ENCODE peak calls at places on chromosome 1, in nine cellular contexts. C is adrenal gland, R is heart left ventricle, B is A549, K is HFF-Myc, Z is astrocyte of the cerebellum, O is lung, L is lower lobe of right lung, Y is progenitor cell of endocrine pancreas. I is an unnamed sample.

GRCh38 chr1:85616011-85616705 is 35.6 kb downstream of the CCN1 start:
- DNase-seq in C (peak; percentile 34), R (no peak), B (no peak), K (no peak), Z (no peak), O (no peak), L (no peak), Y (no peak), I (no peak)

GRCh38 chr1:20883766-20884165 is 96.7 kb upstream of the HP1BP3 start:
- DNase-seq in C (no peak), R (no peak), B (no peak), K (no peak), Z (no peak), O (no peak), L (no peak), Y (no peak), I (no peak)

GRCh38 chr1:206029484-206029883 is 5.8 kb upstream of the CTSE start:
- DNase-seq in C (no peak), R (peak; percentile 39), B (no peak), K (no peak), Z (no peak), O (peak; percentile 75), L (peak; percentile 66), Y (no peak), I (no peak)

GRCh38 chr1:109113787-109114568 is at the start of gene ELAPOR1:
- DNase-seq in C (peak; percentile 38), R (peak; percentile 50), B (no peak), K (no peak), Z (no peak), O (peak; percentile 62), L (peak; percentile 79), Y (no peak), I (peak; percentile 57)

GRCh38 chr1:108521990-108522393 is 37.9 kb upstream of the EEIG2 start:
- DNase-seq in C (no peak), R (no peak), B (no peak), K (no peak), Z (no peak), O (no peak), L (no peak), Y (no peak), I (no peak)

GRCh38 chr1:113192980-113193379 is 120.0 kb downstream of the LRIG2 start:
- DNase-seq in C (no peak), R (no peak), B (no peak), K (no peak), Z (no peak), O (no peak), L (no peak), Y (no peak), I (no peak)

GRCh38 chr1:221751267-221751887 is 9.5 kb upstream of the DUSP10 start:
- DNase-seq in C (no peak), R (no peak), B (no peak), K (no peak), Z (no peak), O (no peak), L (no peak), Y (no peak), I (no peak)

GRCh38 chr1:93081716-93082115 is 2.6 kb downstream of the MTF2 start:
- DNase-seq in C (no peak), R (no peak), B (no peak), K (peak; percentile 41), Z (peak; percentile 81), O (no peak), L (no peak), Y (no peak), I (no peak)

GRCh38 chr1:12490547-12491142 is 127.4 kb downstream of the DHRS3 start:
- DNase-seq in C (no peak), R (no peak), B (peak; percentile 56), K (no peak), Z (no peak), O (no peak), L (no peak), Y (no peak), I (no peak)

GRCh38 chr1:115440733-115441132 is 102.7 kb upstream of the NGF start:
- DNase-seq in C (no peak), R (no peak), B (no peak), K (no peak), Z (no peak), O (no peak), L (no peak), Y (no peak), I (no peak)

GRCh38 chr1:101122452-101123166 is 97.0 kb upstream of the DPH5 start:
- DNase-seq in C (no peak), R (no peak), B (no peak), K (no peak), Z (no peak), O (no peak), L (no peak), Y (no peak), I (no peak)

GRCh38 chr1:77282866-77283539 is 1.2 kb downstream of the AK5 start:
- DNase-seq in C (no peak), R (no peak), B (no peak), K (no peak), Z (no peak), O (no peak), L (no peak), Y (peak; percentile 12), I (no peak)

GRCh38 chr1:114322726-114323125 is 169.1 kb upstream of the SYT6 start:
- DNase-seq in C (no peak), R (no peak), B (no peak), K (no peak), Z (no peak), O (no peak), L (no peak), Y (no peak), I (no peak)

GRCh38 chr1:107862064-107862463 is 102.9 kb downstream of the VAV3 start:
- DNase-seq in C (no peak), R (no peak), B (no peak), K (no peak), Z (no peak), O (no peak), L (no peak), Y (no peak), I (no peak)

GRCh38 chr1:161162806-161163205 is 3.4 kb upstream of the PPOX start:
- DNase-seq in C (no peak), R (no peak), B (no peak), K (no peak), Z (no peak), O (no peak), L (no peak), Y (no peak), I (no peak)

GRCh38 chr1:97740891-97741290 is 179.9 kb downstream of the DPYD start:
- DNase-seq in C (no peak), R (no peak), B (no peak), K (no peak), Z (no peak), O (no peak), L (no peak), Y (no peak), I (no peak)

GRCh38 chr1:231040019-231040799 is at the start of gene FAM89A:
- DNase-seq in C (peak; percentile 72), R (peak; percentile 59), B (peak; percentile 46), K (no peak), Z (no peak), O (no peak), L (peak; percentile 74), Y (peak; percentile 53), I (peak; percentile 70)

GRCh38 chr1:154856049-154856448 is 14.0 kb downstream of the KCNN3 start:
- DNase-seq in C (no peak), R (no peak), B (no peak), K (no peak), Z (no peak), O (no peak), L (no peak), Y (no peak), I (no peak)

DNA sequence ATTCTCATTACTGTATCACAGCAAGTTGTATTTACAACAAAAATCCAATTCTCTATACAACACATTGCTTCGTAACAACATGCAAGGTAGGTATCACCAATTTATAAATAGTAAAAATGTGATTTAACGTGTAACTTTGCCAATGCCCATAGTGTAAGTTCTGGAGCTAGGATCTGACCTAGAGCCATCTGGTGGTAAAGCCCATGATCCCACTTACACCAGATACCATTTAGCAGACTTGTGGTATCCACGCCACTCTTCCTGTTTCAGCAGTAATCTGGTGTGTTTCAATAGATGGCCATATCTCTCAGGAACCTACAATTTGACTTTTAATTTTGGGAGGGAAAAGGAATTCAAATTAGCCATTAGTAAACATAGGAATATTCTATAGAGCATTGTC is 10.2 kb downstream of the SETSIP start:
- DNase-seq in C (no peak), R (no peak), B (peak; percentile 19), K (no peak), Z (no peak), O (no peak), L (no peak), Y (no peak), I (no peak)
- TF ChIP-seq CTCF in C (no peak), R (no peak), B (no peak), K (peak; percentile 12), Z (no peak), O (no peak), L (no peak), Y (no peak), I (no peak)

GRCh38 chr1:168110896-168111545 is 25.7 kb downstream of the GPR161 start:
- DNase-seq in C (no peak), R (no peak), B (no peak), K (no peak), Z (no peak), O (no peak), L (no peak), Y (no peak), I (no peak)
- TF ChIP-seq CTCF in C (no peak), R (no peak), B (no peak), K (no peak), Z (no peak), O (no peak), L (no peak), Y (no peak), I (no peak)

GRCh38 chr1:57079454-57080157 is 113.8 kb upstream of the C8B start:
- DNase-seq in C (no peak), R (no peak), B (peak; percentile 2), K (no peak), Z (no peak), O (no peak), L (no peak), Y (no peak), I (no peak)
- TF ChIP-seq CTCF in C (no peak), R (no peak), B (peak; percentile 15), K (peak; percentile 45), Z (no peak), O (no peak), L (no peak), Y (peak; percentile 41), I (no peak)

DNA sequence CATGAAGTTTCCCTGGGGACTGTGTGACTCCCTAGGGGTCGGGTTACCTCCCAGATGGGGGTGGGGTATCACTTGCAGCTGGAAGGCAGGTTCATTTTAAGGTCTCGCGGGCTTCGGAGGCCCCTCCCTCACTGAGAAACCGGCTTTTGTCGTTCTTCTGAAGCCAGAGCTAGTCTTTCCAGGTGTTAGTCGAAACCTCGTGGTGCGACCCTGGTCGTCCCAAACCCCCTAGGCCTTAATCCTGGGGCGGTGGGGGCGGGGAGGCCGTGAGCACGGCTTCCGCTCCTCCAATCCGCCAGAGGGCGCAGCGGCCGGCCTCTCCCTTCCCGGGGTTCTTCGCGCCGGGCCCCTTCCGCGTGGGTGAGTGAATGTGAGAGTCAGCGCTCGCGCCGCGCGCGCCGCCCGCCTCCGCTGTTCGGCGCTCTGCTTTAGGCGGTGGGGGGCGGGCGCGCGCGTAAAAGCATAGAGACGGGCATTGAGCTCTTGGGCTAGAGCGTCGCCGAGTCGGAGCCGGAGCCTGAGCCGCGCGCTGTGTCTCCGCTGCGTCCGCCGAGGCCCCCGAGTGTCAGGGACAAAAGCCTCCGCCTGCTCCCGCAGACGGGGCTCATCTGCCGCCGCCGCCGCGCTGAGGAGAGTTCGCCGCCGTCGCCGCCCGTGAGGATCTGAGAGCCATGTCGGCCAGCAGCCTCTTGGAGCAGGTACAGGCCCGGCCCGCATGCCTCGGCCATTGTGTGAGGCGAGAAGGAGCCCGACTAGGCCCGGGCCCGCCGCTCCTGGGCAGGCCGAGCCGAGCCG is at the start of gene YTHDF2:
- DNase-seq in C (peak; percentile 98), R (peak; percentile 98), B (peak; percentile 95), K (peak; percentile 82), Z (peak; percentile 89), O (peak; percentile 97), L (peak; percentile 99), Y (peak; percentile 99), I (peak; percentile 96)
- TF ChIP-seq CTCF in C (peak; percentile 88), R (peak; percentile 90), B (peak; percentile 69), K (peak; percentile 86), Z (peak; percentile 85), O (peak; percentile 74), L (peak; percentile 96), Y (peak; percentile 95), I (peak; percentile 83)

I was measured in activated B cell treated with CpG ODN at 0.5 μM for 24 hours.